ENCODE peak calls at places on chromosomes 3 and 15, in nine cellular contexts. T is NCI-H2171 treated with DMSO at 0.1 percent for 48 hours; Y is HEK293T; V is stimulated activated CD8-positive, alpha-beta memory T cell treated with anti-CD3 and anti-CD28 coated beads, Interleukin-7, amount 100 ng/mL, for 1 hour; C is NCI-H1436; G is ovary; I is HuH-7; O is fibroblast of mammary gland; S is T-helper 9 cell. K is an unnamed sample.

GRCh38 chr3:134009345-134010000 is 20.3 kb downstream of the SLCO2A1 start:
- DNase-seq in T (no peak), Y (no peak), V (no peak), C (no peak), G (no peak), I (no peak), O (peak; percentile 31), S (no peak), K (no peak)

GRCh38 chr15:36688310-36689102 is 109.1 kb downstream of the CDIN1 start:
- DNase-seq in T (no peak), Y (no peak), V (no peak), C (no peak), G (no peak), I (no peak), O (peak; percentile 5), S (no peak), K (no peak)

GRCh38 chr3:2655229-2655701 is 454.9 kb downstream of the IL5RA start:
- DNase-seq in T (no peak), Y (no peak), V (no peak), C (no peak), G (no peak), I (no peak), O (no peak), S (no peak), K (no peak)

GRCh38 chr3:69212411-69213160 is 90.2 kb upstream of the LMOD3 start:
- DNase-seq in T (no peak), Y (no peak), V (no peak), C (no peak), G (no peak), I (no peak), O (peak; percentile 88), S (no peak), K (no peak)

GRCh38 chr15:85504739-85505676 is 124.6 kb downstream of the AKAP13 start:
- DNase-seq in T (peak; percentile 37), Y (peak; percentile 29), V (no peak), C (peak; percentile 32), G (no peak), I (no peak), O (peak; percentile 81), S (peak; percentile 15), K (peak; percentile 75)

GRCh38 chr3:102329561-102329960 is 105.3 kb upstream of the ZPLD1 start:
- DNase-seq in T (no peak), Y (no peak), V (no peak), C (no peak), G (no peak), I (no peak), O (no peak), S (no peak), K (no peak)

GRCh38 chr3:24242012-24242698 is 252.5 kb downstream of the THRB start:
- DNase-seq in T (peak; percentile 5), Y (no peak), V (no peak), C (no peak), G (no peak), I (no peak), O (peak; percentile 82), S (no peak), K (no peak)

GRCh38 chr15:35290301-35290721 is 205.2 kb upstream of the NANOGP8 start:
- DNase-seq in T (no peak), Y (no peak), V (no peak), C (no peak), G (no peak), I (no peak), O (no peak), S (no peak), K (no peak)

GRCh38 chr3:32403663-32404062 is 12.0 kb downstream of the CMTM7 start:
- DNase-seq in T (peak; percentile 72), Y (no peak), V (no peak), C (peak; percentile 50), G (no peak), I (no peak), O (no peak), S (no peak), K (no peak)

GRCh38 chr3:36075491-36075890 is 304.8 kb upstream of the STAC start:
- DNase-seq in T (no peak), Y (no peak), V (no peak), C (no peak), G (no peak), I (no peak), O (no peak), S (no peak), K (no peak)

GRCh38 chr15:70670680-70671079 is 92.7 kb downstream of the UACA start:
- DNase-seq in T (no peak), Y (no peak), V (no peak), C (no peak), G (no peak), I (no peak), O (peak; percentile 28), S (no peak), K (no peak)

GRCh38 chr3:16183601-16184270 is 9.3 kb downstream of the GALNT15 start:
- DNase-seq in T (peak; percentile 12), Y (no peak), V (no peak), C (no peak), G (no peak), I (no peak), O (peak; percentile 96), S (no peak), K (no peak)

GRCh38 chr3:185257334-185257733 is 3.5 kb upstream of the EHHADH start:
- DNase-seq in T (no peak), Y (no peak), V (no peak), C (no peak), G (no peak), I (no peak), O (no peak), S (no peak), K (no peak)

GRCh38 chr3:138367912-138368311 is 19.5 kb downstream of the MRAS start:
- DNase-seq in T (no peak), Y (no peak), V (no peak), C (no peak), G (peak; percentile 68), I (no peak), O (peak; percentile 35), S (no peak), K (no peak)

GRCh38 chr15:89783861-89784685 is 7.9 kb downstream of the MESP2 start:
- DNase-seq in T (no peak), Y (no peak), V (no peak), C (no peak), G (no peak), I (no peak), O (no peak), S (no peak), K (no peak)

GRCh38 chr3:41144631-41145030 is 54.7 kb upstream of the CTNNB1 start:
- DNase-seq in T (peak; percentile 16), Y (no peak), V (no peak), C (no peak), G (no peak), I (no peak), O (no peak), S (no peak), K (no peak)

GRCh38 chr3:71050521-71051258 is 532.8 kb downstream of the FOXP1 start:
- DNase-seq in T (no peak), Y (no peak), V (no peak), C (no peak), G (no peak), I (no peak), O (peak; percentile 59), S (no peak), K (no peak)

GRCh38 chr3:49864505-49864904 is 5.2 kb downstream of the CAMKV start:
- DNase-seq in T (no peak), Y (no peak), V (no peak), C (no peak), G (no peak), I (no peak), O (no peak), S (no peak), K (no peak)

GRCh38 chr15:70474682-70475438 is 288.5 kb downstream of the UACA start:
- DNase-seq in T (no peak), Y (no peak), V (no peak), C (no peak), G (no peak), I (no peak), O (peak; percentile 97), S (no peak), K (peak; percentile 57)

GRCh38 chr15:48062476-48062875 is 58.3 kb upstream of the SLC24A5 start:
- DNase-seq in T (no peak), Y (peak; percentile 9), V (no peak), C (peak; percentile 52), G (no peak), I (no peak), O (peak; percentile 19), S (no peak), K (no peak)

GRCh38 chr15:78507831-78508160 is 419 bp downstream of the HYKK start:
- DNase-seq in T (peak; percentile 44), Y (no peak), V (no peak), C (no peak), G (no peak), I (no peak), O (no peak), S (peak; percentile 2), K (no peak)

GRCh38 chr15:99961011-99961441 is 227.8 kb upstream of the LYSMD4 start:
- DNase-seq in T (no peak), Y (peak; percentile 45), V (no peak), C (no peak), G (peak; percentile 55), I (peak; percentile 12), O (peak; percentile 42), S (no peak), K (peak; percentile 26)

GRCh38 chr3:179971280-179971679 is 65.5 kb downstream of the PEX5L start:
- DNase-seq in T (peak; percentile 82), Y (no peak), V (no peak), C (no peak), G (no peak), I (no peak), O (peak; percentile 28), S (no peak), K (no peak)

GRCh38 chr3:142022381-142022780 is 127.0 kb downstream of the TFDP2 start:
- DNase-seq in T (peak; percentile 79), Y (no peak), V (no peak), C (no peak), G (no peak), I (no peak), O (peak; percentile 7), S (no peak), K (no peak)

GRCh38 chr3:63791974-63792373 is 27.1 kb upstream of the C3orf49 start:
- DNase-seq in T (no peak), Y (no peak), V (no peak), C (no peak), G (no peak), I (no peak), O (peak; percentile 80), S (no peak), K (peak; percentile 7)

K was measured in T47D.